ENCODE peak calls at places on chromosomes 2 and 18, in seven cellular contexts. E is MG63; B is nephron progenitor cell; V is stimulated activated naive B cell treated with anti-CD40 and anti-IgM and Interleukin-4, amounts not matched to agents 10 μg/mL and 1 μg/mL and 100 μg/mL, for 72 hours; A is Right ventricle myocardium superior; N is heart right ventricle; Y is iris pigment epithelial cell. W is an unnamed sample.

GRCh38 chr2:189022492-189022891 is 48.3 kb downstream of the COL3A1 start:
- DNase-seq in E (no peak), B (no peak), V (no peak), A (no peak), N (no peak), Y (peak), W (no peak)

GRCh38 chr2:46914578-46915230 is 902 bp downstream of the MCFD2 start:
- DNase-seq in E (no peak), B (no peak), V (no peak), A (no peak), N (no peak), Y (peak), W (no peak)

GRCh38 chr2:71935291-71935848 is 212.3 kb downstream of the CYP26B1 start:
- DNase-seq in E (peak), B (no peak), V (no peak), A (peak), N (no peak), Y (peak), W (no peak)

GRCh38 chr18:11880586-11881304 is 27.4 kb downstream of the MPPE1 start:
- DNase-seq in E (no peak), B (no peak), V (no peak), A (no peak), N (no peak), Y (no peak), W (no peak)

GRCh38 chr2:235935773-235936172 is 232.4 kb downstream of the GBX2 start:
- DNase-seq in E (no peak), B (no peak), V (no peak), A (no peak), N (no peak), Y (no peak), W (no peak)

GRCh38 chr2:129913695-129914495 is 65.6 kb upstream of the RAB6C start:
- DNase-seq in E (no peak), B (no peak), V (no peak), A (no peak), N (no peak), Y (no peak), W (no peak)

GRCh38 chr2:196073521-196073920 is 4.9 kb upstream of the DNAH7 start:
- DNase-seq in E (no peak), B (no peak), V (no peak), A (no peak), N (no peak), Y (no peak), W (no peak)

GRCh38 chr18:34158881-34159690 is 65.6 kb downstream of the NOL4 start:
- DNase-seq in E (peak), B (peak), V (no peak), A (peak), N (peak), Y (peak), W (peak)

GRCh38 chr2:29834624-29835023 is 86.8 kb downstream of the ALK start:
- DNase-seq in E (no peak), B (no peak), V (no peak), A (no peak), N (no peak), Y (peak), W (no peak)

GRCh38 chr2:186968277-186968676 is 119.3 kb upstream of the ZSWIM2 start:
- DNase-seq in E (no peak), B (no peak), V (no peak), A (no peak), N (no peak), Y (no peak), W (peak)

GRCh38 chr2:74884118-74884517 is 50.2 kb downstream of the HK2 start:
- DNase-seq in E (no peak), B (no peak), V (no peak), A (no peak), N (no peak), Y (no peak), W (no peak)

GRCh38 chr2:156434461-156435291 is 1.5 kb upstream of the GPD2 start:
- DNase-seq in E (no peak), B (no peak), V (no peak), A (no peak), N (no peak), Y (peak), W (no peak)

GRCh38 chr2:161246301-161246700 is 61.9 kb upstream of the PSMD14 start:
- DNase-seq in E (no peak), B (no peak), V (no peak), A (no peak), N (no peak), Y (no peak), W (no peak)

GRCh38 chr2:43225093-43225787 is 1.2 kb downstream of the ZFP36L2 start:
- DNase-seq in E (peak), B (peak), V (peak), A (peak), N (peak), Y (peak), W (peak)

GRCh38 chr18:7000484-7001096 is 117.0 kb downstream of the LAMA1 start:
- DNase-seq in E (no peak), B (no peak), V (no peak), A (no peak), N (no peak), Y (peak), W (peak)